ENCODE peak calls at places on chromosomes 5 and 9, in ten cellular contexts. Y is astrocyte, L is colonic mucosa, T is neuronal stem cell, I is heart right ventricle, V is left ventricle myocardium inferior, J is IMR-90, G is cardiac muscle cell, H is neural progenitor cell, B is stomach. F is an unnamed sample. For H3K4me1, the result is how much of the 10 kb centered on the place peaks cover.

GRCh38 chr9:101131326-101131725 is 102.8 kb downstream of the PLPPR1 start:
- DNase-seq in I (no peak), Y (no peak), H (no peak), V (no peak), B (no peak), T (no peak), G (no peak), J (no peak), L (no peak), F (no peak)

GRCh38 chr9:137748741-137749140 is 128.8 kb upstream of the CACNA1B start:
- DNase-seq in B (no peak), Y (no peak), G (no peak), L (no peak), V (no peak), H (no peak), J (no peak), T (no peak), I (no peak), F (no peak)

GRCh38 chr9:124145903-124146575 is 111.7 kb upstream of the NEK6 start:
- DNase-seq in T (no peak), V (no peak), B (no peak), G (no peak), L (no peak), H (no peak), Y (no peak), J (no peak), I (no peak), F (no peak)

GRCh38 chr5:84685121-84685520 is 300.4 kb upstream of the EDIL3 start:
- DNase-seq in I (no peak), B (no peak), L (no peak), H (no peak), Y (peak), T (no peak), V (no peak), G (no peak), J (no peak), F (no peak)

GRCh38 chr9:7376838-7377237 is 422.7 kb downstream of the DMAC1 start:
- DNase-seq in L (no peak), H (no peak), Y (no peak), I (no peak), B (no peak), G (no peak), J (no peak), T (no peak), V (no peak), F (no peak)

GRCh38 chr5:107982703-107983425 is 312.1 kb upstream of the EFNA5 start:
- DNase-seq in T (no peak), J (no peak), B (no peak), H (no peak), L (no peak), Y (no peak), G (no peak), I (no peak), V (no peak), F (no peak)

GRCh38 chr9:109453210-109453842 is 44.8 kb downstream of the PTPN3 start:
- DNase-seq in G (no peak), L (no peak), V (no peak), I (no peak), T (no peak), H (no peak), B (peak), Y (peak), J (peak), F (no peak)

GRCh38 chr5:5418764-5419163 is 3.7 kb upstream of the ICE1 start:
- DNase-seq in V (no peak), L (no peak), Y (no peak), G (no peak), I (no peak), B (no peak), H (no peak), J (no peak), T (no peak), F (no peak)

GRCh38 chr9:133484671-133485437 is 6.0 kb upstream of the SLC2A6 start:
- DNase-seq in L (no peak), T (no peak), B (peak), H (no peak), J (no peak), I (no peak), G (no peak), V (no peak), Y (no peak), F (peak)

GRCh38 chr9:133505901-133506652 is 18.7 kb downstream of the MYMK start:
- DNase-seq in Y (no peak), T (no peak), J (peak), H (no peak), G (no peak), I (peak), L (no peak), V (peak), B (no peak), F (peak)

GRCh38 chr5:32302822-32303754 is 9.7 kb downstream of the MTMR12 start:
- DNase-seq in Y (no peak), V (no peak), G (no peak), J (no peak), H (no peak), T (no peak), L (no peak), B (no peak), I (no peak), F (no peak)

GRCh38 chr9:19922476-19923118 is 133.8 kb upstream of the SLC24A2 start:
- DNase-seq in L (no peak), J (peak), Y (peak), H (peak), B (no peak), G (peak), V (no peak), T (peak), I (no peak), F (no peak)

GRCh38 chr5:113510836-113511451 is 2.5 kb upstream of the YTHDC2 start:
- DNase-seq in T (no peak), G (peak), L (no peak), H (peak), B (no peak), J (peak), V (no peak), I (no peak), Y (no peak), F (no peak)

GRCh38 chr5:72465068-72465467 is 42.1 kb downstream of the ZNF366 start:
- DNase-seq in T (no peak), B (no peak), Y (no peak), J (no peak), V (no peak), H (no peak), I (no peak), L (no peak), G (no peak), F (no peak)

GRCh38 chr5:142803428-142804111 is 33.4 kb downstream of the ARHGAP26 start:
- DNase-seq in H (no peak), B (no peak), J (peak), V (no peak), G (no peak), Y (no peak), I (no peak), L (no peak), T (no peak), F (no peak)

GRCh38 chr9:37496020-37496419 is 10.3 kb downstream of the POLR1E start:
- DNase-seq in I (no peak), H (no peak), V (no peak), B (no peak), L (no peak), T (no peak), G (no peak), J (no peak), Y (no peak), F (no peak)

GRCh38 chr9:79889325-79889724 is 317.6 kb downstream of the TLE4 start:
- DNase-seq in T (no peak), L (no peak), H (no peak), G (no peak), B (no peak), I (no peak), Y (no peak), J (no peak), V (no peak), F (no peak)

GRCh38 chr9:100492952-100493351 is 20.0 kb downstream of the TMEFF1 start:
- DNase-seq in B (no peak), L (no peak), T (no peak), I (no peak), J (peak), Y (peak), V (no peak), G (no peak), H (no peak), F (no peak)

GRCh38 chr9:21504113-21504512 is 22.0 kb upstream of the IFNE start:
- DNase-seq in H (no peak), J (peak), V (no peak), G (no peak), B (no peak), L (no peak), Y (no peak), T (no peak), I (no peak), F (no peak)
- H3K4me1 ChIP-seq in H (under half), J (under half), V (under half), G (under half), B (under half), L (under half), Y (under half), T (under half), I (under half), F (under half)

GRCh38 chr5:134146651-134147544 is 29.9 kb downstream of the SKP1 start:
- DNase-seq in L (no peak), I (no peak), T (no peak), V (no peak), Y (no peak), H (no peak), B (no peak), G (no peak), J (peak), F (no peak)
- H3K4me1 ChIP-seq in L (under half), I (under half), T (under half), V (half or more), Y (under half), H (under half), B (under half), G (under half), J (under half), F (under half)

DNA sequence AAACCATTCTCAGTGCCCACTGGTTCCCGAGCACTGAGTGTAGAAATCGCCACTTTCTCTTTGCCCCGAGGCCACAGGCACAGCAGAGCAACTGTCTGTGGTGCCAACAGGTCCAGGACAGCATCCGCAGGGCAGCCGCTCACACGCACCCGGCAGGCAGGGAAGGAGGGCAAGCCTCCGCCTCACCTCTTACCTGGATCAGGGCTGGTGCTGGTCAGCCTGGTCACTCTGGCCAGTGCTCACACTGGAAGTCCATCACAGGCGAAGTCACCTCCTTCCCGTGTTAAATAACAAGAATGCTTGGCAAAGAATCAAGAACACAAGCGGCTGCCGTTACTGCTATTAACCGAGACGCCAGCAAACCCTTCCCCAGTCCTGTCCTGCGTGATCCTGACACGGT is 13.7 kb downstream of the DIPK1B start:
- DNase-seq in L (no peak), T (no peak), B (no peak), J (no peak), I (no peak), V (no peak), H (no peak), Y (no peak), G (no peak), F (no peak)
- H3K4me1 ChIP-seq in L (under half), T (under half), B (half or more), J (under half), I (half or more), V (half or more), H (under half), Y (under half), G (under half), F (under half)

GRCh38 chr5:154308457-154309360 is 118.2 kb downstream of the GALNT10 start:
- DNase-seq in B (no peak), T (no peak), V (no peak), J (peak), L (no peak), Y (peak), H (no peak), G (no peak), I (no peak), F (no peak)
- H3K4me1 ChIP-seq in B (under half), T (under half), V (under half), J (under half), L (under half), Y (under half), H (under half), G (under half), I (under half), F (under half)